ENCODE peak calls at places on chromosome 13, in six cellular contexts. One of them, this sample, is unnamed.

GRCh38 chr13:49400755-49401659 is 42.9 kb downstream of the CAB39L start:
- DNase-seq in fibroblast of the aortic adventitia: peak
- DNase-seq in ascending aorta: peak
- DNase-seq in right lobe of liver: no peak
- DNase-seq in GF-D8: no peak
- DNase-seq in adrenal gland: no peak
- DNase-seq in this sample: no peak

GRCh38 chr13:76129305-76130040 is 493.3 kb downstream of the LMO7 start:
- DNase-seq in fibroblast of the aortic adventitia: no peak
- DNase-seq in ascending aorta: no peak
- DNase-seq in right lobe of liver: no peak
- DNase-seq in GF-D8: no peak
- DNase-seq in adrenal gland: no peak
- DNase-seq in this sample: no peak

GRCh38 chr13:31797154-31797775 is 57.9 kb downstream of the RXFP2 start:
- DNase-seq in fibroblast of the aortic adventitia: peak
- DNase-seq in ascending aorta: no peak
- DNase-seq in right lobe of liver: no peak
- DNase-seq in GF-D8: no peak
- DNase-seq in adrenal gland: no peak
- DNase-seq in this sample: no peak

GRCh38 chr13:54980651-54981050 is 1952.0 kb downstream of the OLFM4 start:
- DNase-seq in fibroblast of the aortic adventitia: no peak
- DNase-seq in ascending aorta: no peak
- DNase-seq in right lobe of liver: no peak
- DNase-seq in GF-D8: peak
- DNase-seq in adrenal gland: no peak
- DNase-seq in this sample: no peak

GRCh38 chr13:46295531-46296464 is 84.1 kb downstream of the LRRC63 start:
- DNase-seq in fibroblast of the aortic adventitia: peak
- DNase-seq in ascending aorta: peak
- DNase-seq in right lobe of liver: peak
- DNase-seq in GF-D8: peak
- DNase-seq in adrenal gland: no peak
- DNase-seq in this sample: no peak

GRCh38 chr13:29909975-29910674 is 59.7 kb upstream of the UBL3 start:
- DNase-seq in fibroblast of the aortic adventitia: peak
- DNase-seq in ascending aorta: no peak
- DNase-seq in right lobe of liver: no peak
- DNase-seq in GF-D8: no peak
- DNase-seq in adrenal gland: no peak
- DNase-seq in this sample: peak

GRCh38 chr13:70812481-70812880 is 704.2 kb upstream of the KLHL1 start:
- DNase-seq in fibroblast of the aortic adventitia: no peak
- DNase-seq in ascending aorta: no peak
- DNase-seq in right lobe of liver: no peak
- DNase-seq in GF-D8: no peak
- DNase-seq in adrenal gland: no peak
- DNase-seq in this sample: no peak

GRCh38 chr13:91745962-91746361 is 347.5 kb downstream of the GPC5 start:
- DNase-seq in fibroblast of the aortic adventitia: no peak
- DNase-seq in ascending aorta: no peak
- DNase-seq in right lobe of liver: no peak
- DNase-seq in GF-D8: no peak
- DNase-seq in adrenal gland: no peak
- DNase-seq in this sample: no peak

GRCh38 chr13:61531383-61532065 is 115.9 kb upstream of the PCDH20 start:
- DNase-seq in fibroblast of the aortic adventitia: no peak
- DNase-seq in ascending aorta: no peak
- DNase-seq in right lobe of liver: no peak
- DNase-seq in GF-D8: no peak
- DNase-seq in adrenal gland: no peak
- DNase-seq in this sample: no peak

GRCh38 chr13:32142956-32143375 is 111.4 kb downstream of the FRY start:
- DNase-seq in fibroblast of the aortic adventitia: peak
- DNase-seq in ascending aorta: no peak
- DNase-seq in right lobe of liver: no peak
- DNase-seq in GF-D8: peak
- DNase-seq in adrenal gland: no peak
- DNase-seq in this sample: no peak

GRCh38 chr13:26914624-26915023 is 154.0 kb upstream of the GPR12 start:
- DNase-seq in fibroblast of the aortic adventitia: no peak
- DNase-seq in ascending aorta: no peak
- DNase-seq in right lobe of liver: no peak
- DNase-seq in GF-D8: peak
- DNase-seq in adrenal gland: no peak
- DNase-seq in this sample: no peak

GRCh38 chr13:42396501-42396900 is 124.5 kb downstream of the AKAP11 start:
- DNase-seq in fibroblast of the aortic adventitia: no peak
- DNase-seq in ascending aorta: no peak
- DNase-seq in right lobe of liver: no peak
- DNase-seq in GF-D8: no peak
- DNase-seq in adrenal gland: no peak
- DNase-seq in this sample: no peak

GRCh38 chr13:111212517-111212873 is 97.4 kb downstream of the ARHGEF7 start:
- DNase-seq in fibroblast of the aortic adventitia: no peak
- DNase-seq in ascending aorta: no peak
- DNase-seq in right lobe of liver: no peak
- DNase-seq in GF-D8: no peak
- DNase-seq in adrenal gland: no peak
- DNase-seq in this sample: no peak

GRCh38 chr13:31276386-31276785 is 76.6 kb downstream of the B3GLCT start:
- DNase-seq in fibroblast of the aortic adventitia: no peak
- DNase-seq in ascending aorta: no peak
- DNase-seq in right lobe of liver: no peak
- DNase-seq in GF-D8: no peak
- DNase-seq in adrenal gland: no peak
- DNase-seq in this sample: no peak

GRCh38 chr13:99384468-99384867 is 77.3 kb upstream of the GPR183 start:
- DNase-seq in fibroblast of the aortic adventitia: no peak
- DNase-seq in ascending aorta: peak
- DNase-seq in right lobe of liver: no peak
- DNase-seq in GF-D8: no peak
- DNase-seq in adrenal gland: no peak
- DNase-seq in this sample: no peak

GRCh38 chr13:38685974-38686571 is 804 bp upstream of the FREM2 start:
- DNase-seq in fibroblast of the aortic adventitia: no peak
- DNase-seq in ascending aorta: no peak
- DNase-seq in right lobe of liver: peak
- DNase-seq in GF-D8: no peak
- DNase-seq in adrenal gland: no peak
- DNase-seq in this sample: no peak

GRCh38 chr13:110233181-110233641 is 73.7 kb downstream of the COL4A1 start:
- DNase-seq in fibroblast of the aortic adventitia: peak
- DNase-seq in ascending aorta: peak
- DNase-seq in right lobe of liver: no peak
- DNase-seq in GF-D8: no peak
- DNase-seq in adrenal gland: no peak
- DNase-seq in this sample: peak

GRCh38 chr13:46386996-46387851 is at the start of gene RUBCNL:
- DNase-seq in fibroblast of the aortic adventitia: no peak
- DNase-seq in ascending aorta: no peak
- DNase-seq in right lobe of liver: peak
- DNase-seq in GF-D8: no peak
- DNase-seq in adrenal gland: peak
- DNase-seq in this sample: no peak

GRCh38 chr13:100214886-100215285 is 126.0 kb downstream of the PCCA start:
- DNase-seq in fibroblast of the aortic adventitia: peak
- DNase-seq in ascending aorta: no peak
- DNase-seq in right lobe of liver: no peak
- DNase-seq in GF-D8: no peak
- DNase-seq in adrenal gland: no peak
- DNase-seq in this sample: no peak

GRCh38 chr13:109162248-109163051 is 533.0 kb downstream of the MYO16 start:
- DNase-seq in fibroblast of the aortic adventitia: no peak
- DNase-seq in ascending aorta: no peak
- DNase-seq in right lobe of liver: no peak
- DNase-seq in GF-D8: peak
- DNase-seq in adrenal gland: no peak
- DNase-seq in this sample: no peak

This sample was measured in gastrocnemius medialis.